ENCODE peak calls at places on chromosomes 11 and 22, in four cellular contexts. One of them, this sample, is unnamed.

GRCh38 chr22:29260601-29261315 is 7.0 kb downstream of the RHBDD3 start:
- DNase-seq in islet precursor cell: no peak
- DNase-seq in stimulated activated CD4-positive, alpha-beta T cell treated with anti-CD3 and anti-CD28 coated beads, Interleukin-15, amount 100 ng/mL, for 1 hour: no peak
- DNase-seq in GM20000: no peak
- DNase-seq in this sample: no peak

GRCh38 chr11:26712497-26712896 is 9.4 kb downstream of the SLC5A12 start:
- DNase-seq in islet precursor cell: no peak
- DNase-seq in GM20000: no peak
- DNase-seq in stimulated activated CD4-positive, alpha-beta T cell treated with anti-CD3 and anti-CD28 coated beads, Interleukin-15, amount 100 ng/mL, for 1 hour: no peak
- DNase-seq in this sample: no peak

GRCh38 chr22:47561766-47562165 is 799.3 kb downstream of the TBC1D22A start:
- DNase-seq in GM20000: no peak
- DNase-seq in stimulated activated CD4-positive, alpha-beta T cell treated with anti-CD3 and anti-CD28 coated beads, Interleukin-15, amount 100 ng/mL, for 1 hour: no peak
- DNase-seq in islet precursor cell: no peak
- DNase-seq in this sample: no peak

GRCh38 chr22:35150163-35151107 is 84.5 kb downstream of the ISX start:
- DNase-seq in GM20000: peak
- DNase-seq in islet precursor cell: peak
- DNase-seq in stimulated activated CD4-positive, alpha-beta T cell treated with anti-CD3 and anti-CD28 coated beads, Interleukin-15, amount 100 ng/mL, for 1 hour: no peak
- DNase-seq in this sample: peak

GRCh38 chr11:106278391-106278790 is 200.9 kb downstream of the AASDHPPT start:
- DNase-seq in islet precursor cell: no peak
- DNase-seq in GM20000: no peak
- DNase-seq in stimulated activated CD4-positive, alpha-beta T cell treated with anti-CD3 and anti-CD28 coated beads, Interleukin-15, amount 100 ng/mL, for 1 hour: no peak
- DNase-seq in this sample: no peak

GRCh38 chr11:117510646-117511045 is 183.0 kb downstream of the CEP164 start:
- DNase-seq in islet precursor cell: no peak
- DNase-seq in GM20000: no peak
- DNase-seq in stimulated activated CD4-positive, alpha-beta T cell treated with anti-CD3 and anti-CD28 coated beads, Interleukin-15, amount 100 ng/mL, for 1 hour: no peak
- DNase-seq in this sample: no peak

GRCh38 chr11:102760355-102761035 is 19.9 kb downstream of the MMP10 start:
- DNase-seq in GM20000: no peak
- DNase-seq in islet precursor cell: no peak
- DNase-seq in stimulated activated CD4-positive, alpha-beta T cell treated with anti-CD3 and anti-CD28 coated beads, Interleukin-15, amount 100 ng/mL, for 1 hour: no peak
- DNase-seq in this sample: no peak

GRCh38 chr11:88320149-88320559 is 17.4 kb downstream of the CTSC start:
- DNase-seq in islet precursor cell: no peak
- DNase-seq in stimulated activated CD4-positive, alpha-beta T cell treated with anti-CD3 and anti-CD28 coated beads, Interleukin-15, amount 100 ng/mL, for 1 hour: no peak
- DNase-seq in GM20000: no peak
- DNase-seq in this sample: no peak

GRCh38 chr22:24233235-24233634 is 11.6 kb downstream of the GGT5 start:
- DNase-seq in GM20000: no peak
- DNase-seq in stimulated activated CD4-positive, alpha-beta T cell treated with anti-CD3 and anti-CD28 coated beads, Interleukin-15, amount 100 ng/mL, for 1 hour: no peak
- DNase-seq in islet precursor cell: no peak
- DNase-seq in this sample: no peak

GRCh38 chr11:19441288-19441687 is 200.5 kb upstream of the E2F8 start:
- DNase-seq in GM20000: no peak
- DNase-seq in islet precursor cell: no peak
- DNase-seq in stimulated activated CD4-positive, alpha-beta T cell treated with anti-CD3 and anti-CD28 coated beads, Interleukin-15, amount 100 ng/mL, for 1 hour: no peak
- DNase-seq in this sample: no peak

GRCh38 chr22:25081409-25081824 is 118.2 kb upstream of the CRYBB3 start:
- DNase-seq in islet precursor cell: peak
- DNase-seq in stimulated activated CD4-positive, alpha-beta T cell treated with anti-CD3 and anti-CD28 coated beads, Interleukin-15, amount 100 ng/mL, for 1 hour: no peak
- DNase-seq in GM20000: peak
- DNase-seq in this sample: no peak

GRCh38 chr22:24450600-24450999 is 23.2 kb downstream of the ADORA2A start:
- DNase-seq in GM20000: no peak
- DNase-seq in stimulated activated CD4-positive, alpha-beta T cell treated with anti-CD3 and anti-CD28 coated beads, Interleukin-15, amount 100 ng/mL, for 1 hour: no peak
- DNase-seq in islet precursor cell: peak
- DNase-seq in this sample: no peak

GRCh38 chr11:20025331-20025840 is 134.9 kb downstream of the DBX1 start:
- DNase-seq in islet precursor cell: peak
- DNase-seq in stimulated activated CD4-positive, alpha-beta T cell treated with anti-CD3 and anti-CD28 coated beads, Interleukin-15, amount 100 ng/mL, for 1 hour: no peak
- DNase-seq in GM20000: no peak
- DNase-seq in this sample: no peak

GRCh38 chr22:48743601-48744282 is 1083.9 kb downstream of the BRD1 start:
- DNase-seq in islet precursor cell: peak
- DNase-seq in GM20000: no peak
- DNase-seq in stimulated activated CD4-positive, alpha-beta T cell treated with anti-CD3 and anti-CD28 coated beads, Interleukin-15, amount 100 ng/mL, for 1 hour: no peak
- DNase-seq in this sample: peak

GRCh38 chr22:29049655-29050263 is 11.9 kb downstream of the C22orf31 start:
- DNase-seq in islet precursor cell: no peak
- DNase-seq in GM20000: no peak
- DNase-seq in stimulated activated CD4-positive, alpha-beta T cell treated with anti-CD3 and anti-CD28 coated beads, Interleukin-15, amount 100 ng/mL, for 1 hour: no peak
- DNase-seq in this sample: no peak